ENCODE peak calls at places on chromosomes 7 and 10, in four cellular contexts. M is A549, E is GM23338, C is HepG2. L is an unnamed sample.
A peak's percentile ranks its signal among the peaks of the same experiment; 100 is the strongest.

GRCh38 chr7:134813668-134814067 is 34.2 kb downstream of the CALD1 start:
- DNase-seq in C (no peak), E (no peak), M (no peak), L (no peak)

GRCh38 chr10:71981868-71982230 is 17.7 kb downstream of the CHST3 start:
- DNase-seq in C (no peak), M (no peak), E (no peak), L (no peak)

GRCh38 chr10:100792544-100792943 is 47.2 kb downstream of the PAX2 start:
- DNase-seq in C (no peak), E (peak; percentile 30), M (no peak), L (no peak)

GRCh38 chr10:63822496-63822895 is 301.3 kb downstream of the REEP3 start:
- DNase-seq in E (no peak), C (no peak), M (no peak), L (no peak)

GRCh38 chr10:74164641-74165529 is 13.9 kb downstream of the ADK start:
- DNase-seq in C (no peak), M (no peak), E (no peak), L (no peak)

GRCh38 chr7:27423290-27423689 is 180.7 kb downstream of the EVX1 start:
- DNase-seq in M (no peak), E (no peak), C (no peak), L (no peak)

GRCh38 chr10:79930267-79930666 is 18.6 kb downstream of the SFTPD start:
- DNase-seq in E (no peak), C (no peak), M (no peak), L (no peak)

GRCh38 chr10:46096426-46096825 is 50.4 kb upstream of the MSMB start:
- DNase-seq in E (no peak), C (peak; percentile 35), M (no peak), L (no peak)

GRCh38 chr10:102421645-102422585 is 1.3 kb downstream of the FBXL15 start:
- DNase-seq in E (peak; percentile 62), M (no peak), C (peak; percentile 28), L (no peak)

GRCh38 chr7:148303295-148304013 is 287.1 kb upstream of the C7orf33 start:
- DNase-seq in E (no peak), M (no peak), C (no peak), L (no peak)

GRCh38 chr10:71718165-71718678 is 1.4 kb downstream of the C10orf105 start:
- DNase-seq in E (no peak), M (no peak), C (no peak), L (no peak)

GRCh38 chr7:3481435-3481834 is 180.4 kb downstream of the SDK1 start:
- DNase-seq in E (no peak), C (no peak), M (no peak), L (no peak)

GRCh38 chr7:44561962-44562621 is 11.6 kb downstream of the DDX56 start:
- DNase-seq in E (peak; percentile 43), M (peak; percentile 69), C (peak; percentile 87), L (no peak)

GRCh38 chr7:81161459-81162075 is 242.7 kb upstream of the SEMA3C start:
- DNase-seq in E (no peak), C (peak; percentile 65), M (peak; percentile 71), L (no peak)

GRCh38 chr7:12833829-12834228 is 146.4 kb downstream of the ARL4A start:
- DNase-seq in C (no peak), M (no peak), E (no peak), L (no peak)

GRCh38 chr7:134836447-134836846 is 57.0 kb downstream of the CALD1 start:
- DNase-seq in M (no peak), E (no peak), C (no peak), L (no peak)

GRCh38 chr10:71729023-71729649 is 9.6 kb upstream of the C10orf105 start:
- DNase-seq in M (peak; percentile 54), E (no peak), C (peak; percentile 8), L (no peak)

GRCh38 chr10:85916999-85917573 is 449.5 kb downstream of the GRID1 start:
- DNase-seq in C (no peak), M (no peak), E (no peak), L (no peak)

GRCh38 chr10:29304259-29305030 is 15.6 kb downstream of the LYZL1 start:
- DNase-seq in M (peak; percentile 79), E (peak; percentile 85), C (peak; percentile 68), L (peak; percentile 39)

GRCh38 chr7:131196808-131197207 is 130.9 kb upstream of the MKLN1 start:
- DNase-seq in C (no peak), M (no peak), E (no peak), L (no peak)

GRCh38 chr7:32116436-32116835 is 46.2 kb upstream of the PDE1C start:
- DNase-seq in E (peak; percentile 2), M (no peak), C (no peak), L (no peak)

GRCh38 chr10:4766449-4766848 is 59.6 kb upstream of the AKR1E2 start:
- DNase-seq in M (no peak), C (no peak), E (no peak), L (no peak)

GRCh38 chr10:132518572-132519381 is 18.8 kb upstream of the INPP5A start:
- DNase-seq in C (peak; percentile 79), E (peak; percentile 91), M (no peak), L (no peak)

GRCh38 chr7:19116121-19117080 is 1.0 kb downstream of the TWIST1 start:
- DNase-seq in C (no peak), M (peak; percentile 33), E (peak; percentile 63), L (no peak)

DNA sequence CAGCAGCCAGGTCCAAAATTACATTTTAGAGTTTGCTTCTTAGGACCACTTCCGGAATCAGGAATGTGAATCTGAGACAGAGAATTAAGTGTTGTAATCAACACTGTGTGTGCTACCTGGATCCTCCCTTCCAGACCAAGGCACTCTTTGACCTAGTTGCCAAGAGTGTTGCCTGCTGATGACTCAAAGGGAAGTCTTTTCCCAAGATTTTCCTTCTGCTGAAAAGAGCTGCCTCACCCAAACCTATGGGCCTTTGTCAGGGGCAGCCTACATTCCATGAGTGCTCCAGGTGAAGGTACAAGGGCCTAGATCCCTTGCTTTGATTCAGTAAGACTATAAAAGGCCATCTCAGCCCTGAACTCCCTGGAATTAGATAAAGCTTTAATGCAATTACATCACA is 712.5 kb upstream of the ANKRD30A start:
- DNase-seq in M (no peak), E (no peak), C (no peak), L (no peak)
- TF ChIP-seq REST in M (no peak), E (no peak), C (no peak), L (no peak)

GRCh38 chr10:31320179-31320597 is 1.2 kb downstream of the ZEB1 start:
- DNase-seq in E (peak; percentile 72), M (peak; percentile 17), C (no peak), L (no peak)
- TF ChIP-seq REST in E (no peak), M (no peak), C (no peak), L (no peak)

DNA sequence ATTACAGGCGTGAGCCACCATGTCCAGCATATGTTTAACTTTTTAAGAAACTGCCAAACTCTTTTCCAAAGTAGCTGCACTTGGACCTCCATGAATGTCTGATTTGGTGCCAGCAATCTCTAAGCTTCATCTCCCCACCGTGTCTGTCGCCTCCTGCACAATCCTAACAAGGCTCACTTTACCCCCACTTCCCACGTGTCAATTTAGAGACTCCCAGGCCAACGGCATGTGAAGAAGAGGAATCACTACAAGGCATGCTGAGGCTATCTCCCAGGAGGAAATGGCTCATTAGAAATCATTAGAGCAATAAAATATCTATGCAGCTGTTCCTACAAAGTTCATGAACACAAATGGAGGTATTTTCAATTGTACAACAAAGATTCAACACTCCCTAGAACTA is 14.8 kb downstream of the ST8SIA6 start:
- DNase-seq in M (no peak), E (no peak), C (no peak), L (no peak)
- TF ChIP-seq REST in M (no peak), E (no peak), C (no peak), L (no peak)

GRCh38 chr7:116216956-116217570 is 6.7 kb downstream of the TES start:
- DNase-seq in C (no peak), E (no peak), M (no peak), L (no peak)
- TF ChIP-seq REST in C (no peak), E (no peak), M (no peak), L (no peak)

L was measured in Panc1.